ENCODE peak calls at places on chromosomes 11 and 22, in nine cellular contexts. One of them, this sample, is unnamed.

GRCh38 chr22:27207907-27208306 is 550.5 kb downstream of the MIAT start:
- DNase-seq in H9: no peak
- DNase-seq in tibial artery: peak
- DNase-seq in A549: peak
- DNase-seq in cardiac muscle cell: no peak
- DNase-seq in OCI-LY7: no peak
- DNase-seq in breast epithelium: no peak
- DNase-seq in CD8-positive, alpha-beta T cell: no peak
- DNase-seq in stomach: no peak
- DNase-seq in this sample: no peak

GRCh38 chr11:43556892-43557291 is 123.6 kb upstream of the HSD17B12 start:
- DNase-seq in OCI-LY7: no peak
- DNase-seq in cardiac muscle cell: no peak
- DNase-seq in H9: no peak
- DNase-seq in breast epithelium: no peak
- DNase-seq in CD8-positive, alpha-beta T cell: no peak
- DNase-seq in tibial artery: no peak
- DNase-seq in stomach: no peak
- DNase-seq in A549: no peak
- DNase-seq in this sample: no peak

GRCh38 chr11:111766834-111767142 is 599 bp upstream of the PPP2R1B start:
- DNase-seq in OCI-LY7: no peak
- DNase-seq in cardiac muscle cell: no peak
- DNase-seq in CD8-positive, alpha-beta T cell: no peak
- DNase-seq in breast epithelium: no peak
- DNase-seq in A549: no peak
- DNase-seq in tibial artery: no peak
- DNase-seq in stomach: no peak
- DNase-seq in H9: no peak
- DNase-seq in this sample: no peak

GRCh38 chr11:43360361-43361032 is 1.8 kb downstream of the TTC17 start:
- DNase-seq in OCI-LY7: peak
- DNase-seq in A549: no peak
- DNase-seq in cardiac muscle cell: peak
- DNase-seq in breast epithelium: no peak
- DNase-seq in CD8-positive, alpha-beta T cell: no peak
- DNase-seq in stomach: no peak
- DNase-seq in tibial artery: no peak
- DNase-seq in H9: no peak
- DNase-seq in this sample: no peak

GRCh38 chr11:117197516-117198456 is 1.4 kb upstream of the TAGLN start:
- DNase-seq in breast epithelium: peak
- DNase-seq in A549: peak
- DNase-seq in tibial artery: peak
- DNase-seq in OCI-LY7: no peak
- DNase-seq in stomach: peak
- DNase-seq in CD8-positive, alpha-beta T cell: no peak
- DNase-seq in cardiac muscle cell: peak
- DNase-seq in H9: peak
- DNase-seq in this sample: peak

GRCh38 chr11:36389006-36389405 is 92.9 kb downstream of the PRR5L start:
- DNase-seq in tibial artery: no peak
- DNase-seq in CD8-positive, alpha-beta T cell: no peak
- DNase-seq in H9: no peak
- DNase-seq in stomach: no peak
- DNase-seq in OCI-LY7: no peak
- DNase-seq in breast epithelium: no peak
- DNase-seq in cardiac muscle cell: no peak
- DNase-seq in A549: no peak
- DNase-seq in this sample: no peak

GRCh38 chr22:29032584-29032983 is 29.0 kb downstream of the C22orf31 start:
- DNase-seq in H9: no peak
- DNase-seq in CD8-positive, alpha-beta T cell: no peak
- DNase-seq in breast epithelium: no peak
- DNase-seq in cardiac muscle cell: no peak
- DNase-seq in tibial artery: no peak
- DNase-seq in A549: peak
- DNase-seq in OCI-LY7: no peak
- DNase-seq in stomach: peak
- DNase-seq in this sample: peak

GRCh38 chr11:122523841-122524531 is 131.5 kb upstream of the UBASH3B start:
- DNase-seq in tibial artery: no peak
- DNase-seq in H9: peak
- DNase-seq in stomach: no peak
- DNase-seq in breast epithelium: no peak
- DNase-seq in A549: no peak
- DNase-seq in CD8-positive, alpha-beta T cell: no peak
- DNase-seq in cardiac muscle cell: peak
- DNase-seq in OCI-LY7: no peak
- DNase-seq in this sample: no peak

GRCh38 chr22:20013382-20013871 is 3.2 kb downstream of the ARVCF start:
- DNase-seq in A549: peak
- DNase-seq in tibial artery: peak
- DNase-seq in H9: peak
- DNase-seq in CD8-positive, alpha-beta T cell: no peak
- DNase-seq in stomach: peak
- DNase-seq in breast epithelium: no peak
- DNase-seq in OCI-LY7: peak
- DNase-seq in cardiac muscle cell: peak
- DNase-seq in this sample: peak

GRCh38 chr11:47714554-47715081 is 551 bp downstream of the AGBL2 start:
- DNase-seq in CD8-positive, alpha-beta T cell: no peak
- DNase-seq in stomach: no peak
- DNase-seq in H9: no peak
- DNase-seq in A549: peak
- DNase-seq in breast epithelium: no peak
- DNase-seq in cardiac muscle cell: peak
- DNase-seq in tibial artery: peak
- DNase-seq in OCI-LY7: no peak
- DNase-seq in this sample: peak

GRCh38 chr11:8297781-8298440 is 34.2 kb upstream of the LMO1 start:
- DNase-seq in breast epithelium: no peak
- DNase-seq in OCI-LY7: no peak
- DNase-seq in A549: no peak
- DNase-seq in cardiac muscle cell: no peak
- DNase-seq in H9: peak
- DNase-seq in tibial artery: peak
- DNase-seq in CD8-positive, alpha-beta T cell: no peak
- DNase-seq in stomach: peak
- DNase-seq in this sample: no peak

GRCh38 chr11:73971175-73971719 is 11.4 kb downstream of the UCP2 start:
- DNase-seq in CD8-positive, alpha-beta T cell: no peak
- DNase-seq in tibial artery: no peak
- DNase-seq in OCI-LY7: peak
- DNase-seq in H9: no peak
- DNase-seq in A549: no peak
- DNase-seq in cardiac muscle cell: no peak
- DNase-seq in stomach: no peak
- DNase-seq in breast epithelium: no peak
- DNase-seq in this sample: no peak
- H3K27ac ChIP-seq in CD8-positive, alpha-beta T cell: no peak
- H3K27ac ChIP-seq in tibial artery: no peak
- H3K27ac ChIP-seq in OCI-LY7: peak
- H3K27ac ChIP-seq in H9: no peak
- H3K27ac ChIP-seq in A549: no peak
- H3K27ac ChIP-seq in cardiac muscle cell: no peak
- H3K27ac ChIP-seq in stomach: no peak
- H3K27ac ChIP-seq in breast epithelium: no peak
- H3K27ac ChIP-seq in this sample: no peak

GRCh38 chr22:23895599-23896144 is 1.5 kb downstream of the MIF start:
- DNase-seq in CD8-positive, alpha-beta T cell: no peak
- DNase-seq in cardiac muscle cell: no peak
- DNase-seq in breast epithelium: no peak
- DNase-seq in H9: no peak
- DNase-seq in A549: no peak
- DNase-seq in stomach: no peak
- DNase-seq in OCI-LY7: no peak
- DNase-seq in tibial artery: no peak
- DNase-seq in this sample: no peak
- TF ChIP-seq CTCF in CD8-positive, alpha-beta T cell: no peak
- TF ChIP-seq CTCF in cardiac muscle cell: no peak
- TF ChIP-seq CTCF in breast epithelium: no peak
- TF ChIP-seq CTCF in H9: no peak
- TF ChIP-seq CTCF in A549: no peak
- TF ChIP-seq CTCF in stomach: no peak
- TF ChIP-seq CTCF in OCI-LY7: no peak
- TF ChIP-seq CTCF in tibial artery: no peak
- TF ChIP-seq CTCF in this sample: no peak

GRCh38 chr11:96186806-96187205 is 156.2 kb downstream of the MAML2 start:
- DNase-seq in CD8-positive, alpha-beta T cell: no peak
- DNase-seq in cardiac muscle cell: no peak
- DNase-seq in tibial artery: no peak
- DNase-seq in stomach: no peak
- DNase-seq in H9: no peak
- DNase-seq in OCI-LY7: no peak
- DNase-seq in breast epithelium: no peak
- DNase-seq in A549: no peak
- DNase-seq in this sample: no peak
- H3K27ac ChIP-seq in CD8-positive, alpha-beta T cell: no peak
- H3K27ac ChIP-seq in cardiac muscle cell: no peak
- H3K27ac ChIP-seq in tibial artery: peak
- H3K27ac ChIP-seq in stomach: no peak
- H3K27ac ChIP-seq in H9: no peak
- H3K27ac ChIP-seq in OCI-LY7: no peak
- H3K27ac ChIP-seq in breast epithelium: peak
- H3K27ac ChIP-seq in A549: no peak
- H3K27ac ChIP-seq in this sample: no peak

GRCh38 chr22:35892192-35892591 is 136.4 kb downstream of the RBFOX2 start:
- DNase-seq in breast epithelium: no peak
- DNase-seq in stomach: no peak
- DNase-seq in tibial artery: no peak
- DNase-seq in H9: no peak
- DNase-seq in CD8-positive, alpha-beta T cell: no peak
- DNase-seq in A549: no peak
- DNase-seq in OCI-LY7: no peak
- DNase-seq in cardiac muscle cell: no peak
- DNase-seq in this sample: peak
- TF ChIP-seq CTCF in breast epithelium: no peak
- TF ChIP-seq CTCF in stomach: no peak
- TF ChIP-seq CTCF in tibial artery: no peak
- TF ChIP-seq CTCF in H9: no peak
- TF ChIP-seq CTCF in CD8-positive, alpha-beta T cell: no peak
- TF ChIP-seq CTCF in A549: no peak
- TF ChIP-seq CTCF in OCI-LY7: no peak
- TF ChIP-seq CTCF in cardiac muscle cell: no peak
- TF ChIP-seq CTCF in this sample: no peak

DNA sequence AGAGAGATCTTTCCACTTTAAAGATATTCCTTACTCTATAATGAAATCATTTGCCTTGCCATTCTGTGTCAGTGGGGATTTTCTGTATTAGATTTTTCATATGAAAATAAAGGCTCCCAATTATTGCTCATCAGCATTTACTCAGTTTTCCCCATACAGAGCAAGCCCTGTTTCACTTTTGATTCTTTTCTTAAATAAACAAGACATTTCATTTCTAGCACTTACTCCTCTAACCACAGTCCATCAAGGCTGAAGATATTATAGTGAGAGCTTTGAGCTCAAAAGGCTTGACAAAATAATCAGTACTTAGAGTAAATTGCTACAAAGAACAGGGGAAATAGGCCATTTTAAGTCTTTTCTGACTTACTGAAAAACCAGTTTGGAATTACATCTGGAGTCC is 385.1 kb downstream of the LRRC4C start:
- DNase-seq in H9: no peak
- DNase-seq in tibial artery: no peak
- DNase-seq in CD8-positive, alpha-beta T cell: no peak
- DNase-seq in OCI-LY7: no peak
- DNase-seq in cardiac muscle cell: no peak
- DNase-seq in stomach: no peak
- DNase-seq in A549: no peak
- DNase-seq in breast epithelium: no peak
- DNase-seq in this sample: no peak
- H3K27ac ChIP-seq in H9: no peak
- H3K27ac ChIP-seq in tibial artery: no peak
- H3K27ac ChIP-seq in CD8-positive, alpha-beta T cell: no peak
- H3K27ac ChIP-seq in OCI-LY7: no peak
- H3K27ac ChIP-seq in cardiac muscle cell: no peak
- H3K27ac ChIP-seq in stomach: no peak
- H3K27ac ChIP-seq in A549: no peak
- H3K27ac ChIP-seq in breast epithelium: no peak
- H3K27ac ChIP-seq in this sample: no peak

DNA sequence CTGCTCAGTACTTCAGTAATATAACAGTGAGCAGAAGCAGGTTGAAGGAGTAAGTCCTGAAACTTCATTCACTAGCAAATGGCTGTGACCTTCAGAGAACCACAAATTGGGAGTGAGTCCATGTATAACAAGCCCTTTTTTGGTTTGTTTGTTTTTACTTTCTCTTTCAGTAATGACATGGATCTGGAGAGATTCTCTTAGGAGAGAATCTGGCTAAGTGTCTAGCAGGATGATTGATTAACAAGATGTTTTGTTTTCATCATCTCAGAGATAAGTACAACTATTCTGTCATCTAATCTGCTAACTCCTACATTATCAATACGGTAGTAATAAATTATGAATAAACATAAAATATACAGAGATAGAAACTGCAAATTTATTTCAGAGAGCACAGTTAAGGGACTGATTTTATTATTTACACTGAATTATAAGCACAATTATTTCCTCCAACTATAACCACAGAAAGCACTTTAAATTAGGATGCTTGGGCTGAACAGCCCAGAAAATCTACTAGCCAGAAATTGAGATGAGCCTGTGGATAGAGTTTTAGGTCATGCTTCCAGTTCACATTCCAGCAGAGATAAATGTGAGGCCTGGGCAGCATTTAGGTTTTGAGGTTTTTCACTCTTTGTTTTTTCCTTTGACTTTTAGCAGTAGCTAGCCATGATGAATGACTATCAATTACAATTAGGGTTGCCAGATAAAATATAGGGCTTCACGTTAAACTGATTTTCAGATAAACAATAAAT is 429.3 kb upstream of the FAT3 start:
- DNase-seq in OCI-LY7: no peak
- DNase-seq in A549: no peak
- DNase-seq in breast epithelium: no peak
- DNase-seq in tibial artery: no peak
- DNase-seq in CD8-positive, alpha-beta T cell: no peak
- DNase-seq in cardiac muscle cell: no peak
- DNase-seq in H9: no peak
- DNase-seq in stomach: no peak
- DNase-seq in this sample: no peak
- TF ChIP-seq CTCF in OCI-LY7: no peak
- TF ChIP-seq CTCF in A549: no peak
- TF ChIP-seq CTCF in breast epithelium: no peak
- TF ChIP-seq CTCF in tibial artery: no peak
- TF ChIP-seq CTCF in CD8-positive, alpha-beta T cell: no peak
- TF ChIP-seq CTCF in cardiac muscle cell: no peak
- TF ChIP-seq CTCF in H9: no peak
- TF ChIP-seq CTCF in stomach: no peak
- TF ChIP-seq CTCF in this sample: no peak